ENCODE peak calls at places on chromosomes 4 and X, in eight cellular contexts. H is A673, Z is A549, R is tibial nerve, X is astrocyte of the spinal cord, O is K562, U is psoas muscle, L is mucosa of descending colon. K is an unnamed sample.

GRCh38 chr4:10639100-10639499 is 45.5 kb downstream of the CLNK start:
- DNase-seq in H (no peak), Z (no peak), R (no peak), X (no peak), O (no peak), U (no peak), L (no peak), K (no peak)

GRCh38 chrX:71067079-71067478 is 1.1 kb downstream of the SNX12 start:
- DNase-seq in H (no peak), Z (no peak), R (no peak), X (no peak), O (no peak), U (no peak), L (no peak), K (no peak)

GRCh38 chrX:39946822-39947221 is 150.9 kb downstream of the BCOR start:
- DNase-seq in H (peak; percentile 25), Z (no peak), R (no peak), X (peak; percentile 79), O (no peak), U (no peak), L (no peak), K (no peak)

GRCh38 chr4:170887396-170887795 is 797.6 kb upstream of the AADAT start:
- DNase-seq in H (no peak), Z (no peak), R (no peak), X (no peak), O (no peak), U (no peak), L (no peak), K (peak; percentile 71)

GRCh38 chr4:7103031-7103598 is 35.3 kb upstream of the GRPEL1 start:
- DNase-seq in H (peak; percentile 89), Z (peak; percentile 78), R (peak; percentile 92), X (peak; percentile 67), O (peak; percentile 92), U (peak; percentile 96), L (peak; percentile 94), K (peak; percentile 56)

GRCh38 chrX:43975747-43976146 is 2.6 kb upstream of the NDP start:
- DNase-seq in H (no peak), Z (no peak), R (no peak), X (no peak), O (no peak), U (no peak), L (no peak), K (no peak)

GRCh38 chrX:18464500-18464899 is 39.1 kb downstream of the CDKL5 start:
- DNase-seq in H (no peak), Z (no peak), R (no peak), X (no peak), O (no peak), U (no peak), L (no peak), K (no peak)

GRCh38 chrX:33434256-33435092 is 223.1 kb upstream of the DMD start:
- DNase-seq in H (peak; percentile 63), Z (peak; percentile 39), R (peak; percentile 21), X (peak; percentile 32), O (peak; percentile 25), U (no peak), L (no peak), K (peak; percentile 3)

GRCh38 chr4:77921701-77922100 is 59.1 kb downstream of the MRPL1 start:
- DNase-seq in H (peak; percentile 28), Z (peak; percentile 81), R (no peak), X (peak; percentile 89), O (no peak), U (no peak), L (no peak), K (peak; percentile 91)

GRCh38 chrX:130874751-130875150 is 28.3 kb downstream of the ENOX2 start:
- DNase-seq in H (no peak), Z (no peak), R (no peak), X (peak; percentile 26), O (no peak), U (no peak), L (no peak), K (no peak)

GRCh38 chr4:10028910-10029309 is 7.6 kb upstream of the SLC2A9 start:
- DNase-seq in H (no peak), Z (peak; percentile 49), R (no peak), X (no peak), O (no peak), U (no peak), L (no peak), K (no peak)

GRCh38 chrX:54817220-54817820 is 9.8 kb downstream of the MAGED2 start:
- DNase-seq in H (no peak), Z (no peak), R (no peak), X (no peak), O (no peak), U (no peak), L (no peak), K (no peak)

GRCh38 chr4:74539043-74539790 is 94.3 kb downstream of the AREG start:
- DNase-seq in H (no peak), Z (peak; percentile 64), R (no peak), X (peak; percentile 50), O (no peak), U (no peak), L (no peak), K (no peak)

GRCh38 chr4:36549256-36549655 is 267.8 kb downstream of the DTHD1 start:
- DNase-seq in H (no peak), Z (no peak), R (no peak), X (no peak), O (no peak), U (no peak), L (no peak), K (no peak)

GRCh38 chr4:141464366-141464765 is 172.0 kb upstream of the IL15 start:
- DNase-seq in H (no peak), Z (no peak), R (no peak), X (no peak), O (no peak), U (no peak), L (no peak), K (peak; percentile 8)

GRCh38 chrX:73581002-73581628 is 18.1 kb downstream of the CHIC1 start:
- DNase-seq in H (no peak), Z (no peak), R (no peak), X (peak; percentile 0), O (no peak), U (no peak), L (no peak), K (no peak)
- H3K4me3 ChIP-seq in H (no peak overlapping the region), Z (no peak overlapping the region), R (no peak overlapping the region), X (no peak overlapping the region), O (no peak overlapping the region), U (no peak overlapping the region), L (no peak overlapping the region), K (no peak overlapping the region)

DNA sequence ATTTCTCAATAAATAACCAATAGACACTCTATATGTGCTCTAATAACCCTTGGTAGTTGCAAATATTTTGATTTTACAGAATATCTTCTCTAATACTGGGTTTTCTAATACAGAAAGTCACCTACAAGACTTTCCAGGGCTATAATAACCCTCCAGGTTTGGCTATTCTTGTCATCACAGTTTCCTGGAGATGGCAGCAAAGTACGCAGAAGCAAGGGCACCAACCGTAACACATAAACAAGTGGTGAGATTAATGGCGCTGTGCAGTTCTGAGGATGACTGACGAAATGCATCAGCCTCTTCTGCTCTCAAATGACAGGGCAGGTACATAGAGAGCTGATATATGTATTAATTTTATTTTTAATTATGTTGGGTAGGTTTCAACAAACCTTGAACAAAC is 122.4 kb downstream of the C4orf33 start:
- DNase-seq in H (peak; percentile 26), Z (peak; percentile 35), R (no peak), X (peak; percentile 48), O (peak; percentile 8), U (no peak), L (no peak), K (peak; percentile 8)
- TF ChIP-seq CTCF in H (peak; percentile 36), Z (peak; percentile 30), R (peak; percentile 13), X (peak; percentile 40), O (peak; percentile 43), U (peak; percentile 26), L (no peak), K (peak; percentile 87)

DNA sequence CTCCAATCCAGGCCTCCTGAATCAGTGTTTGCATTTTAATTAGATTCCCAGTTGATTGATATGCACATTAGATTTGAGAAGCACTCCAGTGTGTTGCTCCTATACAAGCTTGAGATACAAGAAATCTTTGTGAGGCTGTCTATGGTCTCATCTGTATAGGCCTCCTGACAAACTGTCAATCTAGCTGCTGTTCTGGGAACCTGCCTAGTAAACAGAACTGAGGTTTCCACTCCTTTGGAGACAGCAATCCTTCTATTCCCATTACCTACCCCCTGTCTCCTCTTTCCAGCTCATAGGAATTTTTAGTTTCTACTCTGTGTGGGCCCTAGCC is 306.1 kb upstream of the EMCN start:
- DNase-seq in H (no peak), Z (no peak), R (no peak), X (no peak), O (no peak), U (no peak), L (no peak), K (no peak)
- H3K4me3 ChIP-seq in H (no peak overlapping the region), Z (no peak overlapping the region), R (no peak overlapping the region), X (no peak overlapping the region), O (no peak overlapping the region), U (no peak overlapping the region), L (no peak overlapping the region), K (no peak overlapping the region)

GRCh38 chrX:125998432-125998831 is 167.7 kb downstream of the DCAF12L2 start:
- DNase-seq in H (peak; percentile 46), Z (peak; percentile 2), R (no peak), X (no peak), O (no peak), U (no peak), L (no peak), K (no peak)
- TF ChIP-seq CTCF in H (peak; percentile 77), Z (peak; percentile 16), R (peak; percentile 37), X (no peak), O (no peak), U (peak; percentile 9), L (no peak), K (peak; percentile 66)

DNA sequence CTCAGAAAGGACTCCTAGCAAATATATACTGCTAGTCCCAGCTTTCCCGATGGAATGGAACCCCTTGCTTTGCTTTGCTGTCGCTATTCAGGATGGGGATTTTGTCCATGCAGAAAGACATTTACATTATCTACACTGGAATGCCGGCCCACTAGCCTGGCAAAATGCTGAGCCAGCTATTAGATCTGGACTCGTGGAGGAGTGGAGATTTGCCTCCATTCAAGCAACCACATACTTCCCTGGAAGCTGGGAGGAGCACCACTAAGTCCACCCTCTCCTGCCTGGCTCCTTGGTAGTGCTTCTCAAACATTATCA is 24.1 kb upstream of the APLN start:
- DNase-seq in H (no peak), Z (no peak), R (no peak), X (no peak), O (no peak), U (no peak), L (no peak), K (no peak)
- H3K4me3 ChIP-seq in H (no peak overlapping the region), Z (peak overlapping the region; percentile 45), R (peak overlapping the region; percentile 44), X (no peak overlapping the region), O (no peak overlapping the region), U (peak overlapping the region; percentile 58), L (no peak overlapping the region), K (no peak overlapping the region)

DNA sequence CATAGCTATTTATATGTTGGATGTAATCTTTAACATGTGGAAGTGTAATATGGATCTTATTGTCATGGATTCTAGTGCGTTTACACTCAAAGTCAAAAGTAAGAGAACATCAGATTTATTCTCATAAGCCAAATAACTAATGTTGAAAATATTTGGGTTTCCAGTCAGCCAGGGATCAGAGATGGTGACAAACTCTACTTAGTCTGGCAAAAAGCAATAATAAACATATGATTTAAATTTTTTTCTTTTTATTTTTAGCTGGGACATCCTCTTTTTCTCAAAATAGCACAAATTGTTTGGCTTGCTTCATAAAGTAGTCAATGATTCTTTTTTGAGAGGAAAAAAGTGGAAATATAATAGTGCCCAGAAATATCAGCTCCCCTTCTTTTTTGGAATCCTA is 392.3 kb downstream of the ARHGAP24 start:
- DNase-seq in H (no peak), Z (no peak), R (no peak), X (no peak), O (no peak), U (no peak), L (no peak), K (no peak)
- TF ChIP-seq CTCF in H (no peak), Z (no peak), R (no peak), X (no peak), O (no peak), U (no peak), L (no peak), K (no peak)

K was measured in LNCaP clone FGC.